ENCODE peak calls at places on chromosomes 1 and 21, in four cellular contexts. L, F, D and I are unnamed samples.

GRCh38 chr21:38219049-38219628 is 37.7 kb upstream of the KCNJ15 start:
- DNase-seq in F (peak), D (peak), L (peak), I (peak)

GRCh38 chr21:45880097-45881068 is 101.2 kb upstream of the COL6A1 start:
- DNase-seq in F (peak), L (peak), D (peak), I (peak)

GRCh38 chr1:34759472-34760357 is at the start of gene GJB4:
- DNase-seq in D (no peak), L (peak), F (no peak), I (peak)

GRCh38 chr1:12595839-12596821 is 21.9 kb downstream of the DHRS3 start:
- DNase-seq in F (peak), L (peak), D (peak), I (peak)

GRCh38 chr1:211340622-211341487 is 14.2 kb downstream of the TRAF5 start:
- DNase-seq in L (no peak), D (no peak), F (no peak), I (no peak)

GRCh38 chr1:168585937-168586336 is 9.5 kb downstream of the XCL1 start:
- DNase-seq in L (no peak), D (no peak), F (no peak), I (no peak)

GRCh38 chr21:38753114-38754100 is 52.3 kb upstream of the ETS2 start:
- DNase-seq in L (no peak), D (peak), F (no peak), I (no peak)

GRCh38 chr1:23539698-23540266 is 8.7 kb upstream of the E2F2 start:
- DNase-seq in D (no peak), F (peak), L (peak), I (peak)

GRCh38 chr1:96934282-96934681 is 212.7 kb downstream of the PTBP2 start:
- DNase-seq in F (no peak), D (no peak), L (peak), I (no peak)

GRCh38 chr1:7567376-7567775 is 203.7 kb upstream of the VAMP3 start:
- DNase-seq in F (no peak), L (no peak), D (no peak), I (no peak)

GRCh38 chr21:34280389-34280795 is 83.4 kb upstream of the KCNE2 start:
- DNase-seq in F (no peak), D (peak), L (no peak), I (no peak)

GRCh38 chr1:24299901-24300300 is 19.3 kb upstream of the GRHL3 start:
- DNase-seq in F (no peak), D (no peak), L (no peak), I (no peak)

GRCh38 chr1:205451759-205452164 is 4.1 kb downstream of the BLACAT1 start:
- DNase-seq in F (no peak), D (no peak), L (peak), I (peak)

GRCh38 chr21:31537872-31538576 is 121.5 kb upstream of the SOD1 start:
- DNase-seq in F (no peak), L (no peak), D (no peak), I (peak)